ENCODE peak calls at places on chromosome 5, in eight cellular contexts. One of them, this sample, is unnamed.

GRCh38 chr5:7261049-7261448 is 134.9 kb upstream of the ADCY2 start:
- DNase-seq in A549: peak; percentile 50
- DNase-seq in IMR-90: no peak
- DNase-seq in suprapubic skin: no peak
- DNase-seq in gastrocnemius medialis: no peak
- DNase-seq in GM12878: no peak
- DNase-seq in sigmoid colon: no peak
- DNase-seq in ovary: no peak
- DNase-seq in this sample: peak; percentile 13

GRCh38 chr5:90551376-90551775 is 7.2 kb upstream of the ADGRV1 start:
- DNase-seq in A549: no peak
- DNase-seq in IMR-90: no peak
- DNase-seq in suprapubic skin: no peak
- DNase-seq in gastrocnemius medialis: no peak
- DNase-seq in GM12878: no peak
- DNase-seq in sigmoid colon: no peak
- DNase-seq in ovary: no peak
- DNase-seq in this sample: no peak

GRCh38 chr5:157750320-157750719 is 6.8 kb downstream of the LSM11 start:
- DNase-seq in A549: no peak
- DNase-seq in IMR-90: peak; percentile 71
- DNase-seq in suprapubic skin: no peak
- DNase-seq in gastrocnemius medialis: no peak
- DNase-seq in GM12878: no peak
- DNase-seq in sigmoid colon: no peak
- DNase-seq in ovary: no peak
- DNase-seq in this sample: no peak

GRCh38 chr5:143775258-143775657 is 36.7 kb upstream of the HMHB1 start:
- DNase-seq in A549: peak; percentile 27
- DNase-seq in IMR-90: peak; percentile 75
- DNase-seq in suprapubic skin: no peak
- DNase-seq in gastrocnemius medialis: no peak
- DNase-seq in GM12878: no peak
- DNase-seq in sigmoid colon: no peak
- DNase-seq in ovary: no peak
- DNase-seq in this sample: no peak

GRCh38 chr5:83370957-83371356 is 100.6 kb upstream of the VCAN start:
- DNase-seq in A549: no peak
- DNase-seq in IMR-90: no peak
- DNase-seq in suprapubic skin: no peak
- DNase-seq in gastrocnemius medialis: no peak
- DNase-seq in GM12878: no peak
- DNase-seq in sigmoid colon: no peak
- DNase-seq in ovary: no peak
- DNase-seq in this sample: no peak

GRCh38 chr5:127922603-127923002 is 161.0 kb upstream of the SLC12A2 start:
- DNase-seq in A549: peak; percentile 47
- DNase-seq in IMR-90: peak; percentile 10
- DNase-seq in suprapubic skin: no peak
- DNase-seq in gastrocnemius medialis: no peak
- DNase-seq in GM12878: no peak
- DNase-seq in sigmoid colon: no peak
- DNase-seq in ovary: no peak
- DNase-seq in this sample: no peak

GRCh38 chr5:126383246-126383645 is 40.0 kb upstream of the GRAMD2B start:
- DNase-seq in A549: no peak
- DNase-seq in IMR-90: peak; percentile 76
- DNase-seq in suprapubic skin: no peak
- DNase-seq in gastrocnemius medialis: peak; percentile 15
- DNase-seq in GM12878: no peak
- DNase-seq in sigmoid colon: peak; percentile 80
- DNase-seq in ovary: no peak
- DNase-seq in this sample: no peak

GRCh38 chr5:42494414-42494813 is 71.2 kb downstream of the GHR start:
- DNase-seq in A549: no peak
- DNase-seq in IMR-90: peak; percentile 1
- DNase-seq in suprapubic skin: no peak
- DNase-seq in gastrocnemius medialis: no peak
- DNase-seq in GM12878: no peak
- DNase-seq in sigmoid colon: no peak
- DNase-seq in ovary: no peak
- DNase-seq in this sample: no peak

GRCh38 chr5:177440211-177440989 is 6.2 kb upstream of the PRR7 start:
- DNase-seq in A549: no peak
- DNase-seq in IMR-90: no peak
- DNase-seq in suprapubic skin: no peak
- DNase-seq in gastrocnemius medialis: no peak
- DNase-seq in GM12878: no peak
- DNase-seq in sigmoid colon: no peak
- DNase-seq in ovary: no peak
- DNase-seq in this sample: no peak

GRCh38 chr5:67588389-67588788 is 391.8 kb upstream of the CD180 start:
- DNase-seq in A549: no peak
- DNase-seq in IMR-90: no peak
- DNase-seq in suprapubic skin: no peak
- DNase-seq in gastrocnemius medialis: no peak
- DNase-seq in GM12878: no peak
- DNase-seq in sigmoid colon: no peak
- DNase-seq in ovary: no peak
- DNase-seq in this sample: no peak

GRCh38 chr5:120631611-120632010 is 167.5 kb downstream of the PRR16 start:
- DNase-seq in A549: no peak
- DNase-seq in IMR-90: no peak
- DNase-seq in suprapubic skin: no peak
- DNase-seq in gastrocnemius medialis: no peak
- DNase-seq in GM12878: no peak
- DNase-seq in sigmoid colon: no peak
- DNase-seq in ovary: no peak
- DNase-seq in this sample: no peak

GRCh38 chr5:56585973-56586740 is 229.2 kb upstream of the MAP3K1 start:
- DNase-seq in A549: no peak
- DNase-seq in IMR-90: peak; percentile 10
- DNase-seq in suprapubic skin: no peak
- DNase-seq in gastrocnemius medialis: peak; percentile 24
- DNase-seq in GM12878: no peak
- DNase-seq in sigmoid colon: peak; percentile 70
- DNase-seq in ovary: peak; percentile 34
- DNase-seq in this sample: peak; percentile 23

DNA sequence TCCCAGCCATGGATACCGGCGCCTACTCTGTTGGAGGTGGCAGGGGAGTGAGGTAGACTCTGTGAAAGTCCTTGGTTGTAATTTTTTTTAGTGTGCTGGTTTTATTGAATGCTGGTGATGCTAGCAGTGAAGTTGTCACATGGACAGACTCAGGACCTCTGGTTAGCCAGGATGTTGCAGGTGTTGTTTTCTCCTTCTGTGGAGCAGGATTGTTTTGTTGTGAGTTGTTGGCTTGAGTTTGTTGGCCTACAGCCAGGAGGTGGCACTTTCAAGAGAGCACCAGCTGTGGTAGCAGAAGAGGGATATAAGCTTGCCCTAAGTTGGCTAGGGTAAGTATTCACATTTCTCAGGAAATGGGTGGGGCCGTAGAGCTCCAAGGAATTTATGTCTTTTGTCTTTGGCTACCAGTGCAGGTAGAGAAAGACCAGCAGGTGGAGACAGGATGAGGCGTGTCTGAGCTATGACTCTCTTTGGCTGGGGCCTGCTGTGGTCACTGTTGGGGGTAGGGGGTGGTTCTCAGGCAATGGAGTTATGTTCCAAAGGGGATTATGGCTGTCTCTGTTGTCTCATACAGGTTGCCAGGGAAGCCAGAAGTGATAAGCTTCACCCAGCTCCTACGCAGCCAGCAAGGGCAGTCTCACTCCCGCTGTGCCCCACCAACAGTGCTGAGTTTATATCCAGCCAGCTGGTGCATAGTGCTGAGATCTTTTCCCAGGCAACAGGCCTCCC is 248.7 kb downstream of the TAF11L14 start:
- DNase-seq in A549: peak; percentile 38
- DNase-seq in IMR-90: no peak
- DNase-seq in suprapubic skin: no peak
- DNase-seq in gastrocnemius medialis: no peak
- DNase-seq in GM12878: no peak
- DNase-seq in sigmoid colon: no peak
- DNase-seq in ovary: no peak
- DNase-seq in this sample: no peak
- H3K9me3 ChIP-seq in A549: no peaks in the 10 kb centered on the region
- H3K9me3 ChIP-seq in IMR-90: no peaks in the 10 kb centered on the region
- H3K9me3 ChIP-seq in suprapubic skin: no peaks in the 10 kb centered on the region
- H3K9me3 ChIP-seq in gastrocnemius medialis: no peaks in the 10 kb centered on the region
- H3K9me3 ChIP-seq in GM12878: no peaks in the 10 kb centered on the region
- H3K9me3 ChIP-seq in sigmoid colon: no peaks in the 10 kb centered on the region
- H3K9me3 ChIP-seq in ovary: no peaks in the 10 kb centered on the region
- H3K9me3 ChIP-seq in this sample: no peaks in the 10 kb centered on the region

DNA sequence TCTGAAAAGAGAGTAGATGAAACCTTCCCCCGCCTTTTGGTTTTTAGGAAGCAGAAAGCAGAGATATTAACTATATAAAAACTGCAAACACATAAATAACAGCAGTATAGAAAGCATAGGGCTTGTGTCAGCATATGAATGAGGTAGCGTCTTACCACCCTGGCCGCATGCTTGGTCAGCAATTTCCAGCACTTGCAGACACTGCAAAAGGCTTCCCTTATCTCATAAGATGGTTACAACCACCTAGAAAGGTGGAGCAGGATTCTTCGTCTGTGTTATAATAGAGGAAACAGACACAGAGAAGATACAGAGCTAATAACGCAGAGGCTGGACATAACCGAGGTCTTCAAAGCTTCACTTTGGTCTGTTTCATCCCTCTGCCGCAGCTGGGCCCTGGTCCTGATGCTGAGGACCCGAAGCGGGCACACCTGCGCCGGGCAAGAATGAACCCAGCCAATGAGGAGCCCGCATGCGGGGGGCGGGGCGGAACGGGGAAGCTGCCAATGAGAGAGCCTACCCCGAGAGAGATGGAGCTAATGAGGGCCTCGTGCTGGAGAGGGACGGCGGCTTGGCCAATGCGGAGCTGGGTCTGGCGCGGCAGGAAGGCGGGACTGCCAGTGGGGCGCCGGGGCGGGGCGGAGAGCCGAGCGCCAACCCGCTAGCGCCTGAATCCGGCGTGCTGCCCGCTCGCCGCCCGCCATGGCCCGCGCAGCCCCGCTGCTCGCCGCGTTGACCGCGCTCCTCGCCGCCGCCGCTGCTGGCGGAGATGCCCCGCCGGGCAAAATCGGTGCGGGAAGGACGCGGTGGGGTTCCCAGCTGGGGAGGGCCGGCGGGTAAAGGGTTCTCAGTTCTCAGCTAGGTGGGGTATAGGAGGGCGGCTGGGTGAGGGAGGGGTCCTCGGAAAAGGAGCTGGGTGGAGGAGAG is at the start of gene PCYOX1L:
- DNase-seq in A549: peak; percentile 94
- DNase-seq in IMR-90: peak; percentile 93
- DNase-seq in suprapubic skin: peak; percentile 96
- DNase-seq in gastrocnemius medialis: peak; percentile 93
- DNase-seq in GM12878: peak; percentile 82
- DNase-seq in sigmoid colon: peak; percentile 98
- DNase-seq in ovary: peak; percentile 94
- DNase-seq in this sample: peak; percentile 97
- TF ChIP-seq POLR2A in A549: peak; percentile 78
- TF ChIP-seq POLR2A in IMR-90: no peak
- TF ChIP-seq POLR2A in suprapubic skin: peak; percentile 25
- TF ChIP-seq POLR2A in gastrocnemius medialis: no peak
- TF ChIP-seq POLR2A in GM12878: peak; percentile 87
- TF ChIP-seq POLR2A in sigmoid colon: no peak
- TF ChIP-seq POLR2A in ovary: peak; percentile 47
- TF ChIP-seq POLR2A in this sample: no peak

GRCh38 chr5:159773062-159773924 is 143.0 kb upstream of the ADRA1B start:
- DNase-seq in A549: peak; percentile 76
- DNase-seq in IMR-90: peak; percentile 90
- DNase-seq in suprapubic skin: peak; percentile 87
- DNase-seq in gastrocnemius medialis: peak; percentile 81
- DNase-seq in GM12878: no peak
- DNase-seq in sigmoid colon: peak; percentile 91
- DNase-seq in ovary: peak; percentile 89
- DNase-seq in this sample: peak; percentile 68
- TF ChIP-seq CTCF in A549: peak; percentile 73
- TF ChIP-seq CTCF in IMR-90: peak; percentile 46
- TF ChIP-seq CTCF in suprapubic skin: no peak
- TF ChIP-seq CTCF in gastrocnemius medialis: no peak
- TF ChIP-seq CTCF in GM12878: no peak
- TF ChIP-seq CTCF in sigmoid colon: no peak
- TF ChIP-seq CTCF in ovary: no peak
- TF ChIP-seq CTCF in this sample: no peak

DNA sequence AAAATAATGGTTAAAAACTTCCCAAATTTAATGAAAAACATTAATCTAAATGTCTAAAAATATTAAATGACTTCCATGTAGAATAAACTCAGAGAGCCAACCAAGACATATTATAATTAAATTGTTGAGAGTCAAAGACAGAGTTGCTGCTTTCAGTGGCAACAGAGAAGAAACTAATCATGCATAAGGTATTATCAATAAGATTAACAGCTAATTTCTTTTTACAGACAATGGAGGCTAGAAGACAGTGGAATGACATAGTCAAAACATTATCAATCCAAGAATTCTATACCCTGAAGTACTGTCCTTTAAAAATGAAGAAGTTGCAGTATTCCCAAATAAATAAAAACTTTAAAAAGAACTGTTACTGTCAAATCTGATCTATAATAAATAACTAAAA is 268.7 kb downstream of the IRX2 start:
- DNase-seq in A549: no peak
- DNase-seq in IMR-90: no peak
- DNase-seq in suprapubic skin: no peak
- DNase-seq in gastrocnemius medialis: no peak
- DNase-seq in GM12878: no peak
- DNase-seq in sigmoid colon: no peak
- DNase-seq in ovary: no peak
- DNase-seq in this sample: no peak
- H3K9me3 ChIP-seq in A549: no peaks in the 10 kb centered on the region
- H3K9me3 ChIP-seq in IMR-90: peaks cover 16% of the 10 kb centered on the region
- H3K9me3 ChIP-seq in suprapubic skin: peaks cover 14% of the 10 kb centered on the region
- H3K9me3 ChIP-seq in gastrocnemius medialis: no peaks in the 10 kb centered on the region
- H3K9me3 ChIP-seq in GM12878: no peaks in the 10 kb centered on the region
- H3K9me3 ChIP-seq in sigmoid colon: peaks cover 20% of the 10 kb centered on the region
- H3K9me3 ChIP-seq in ovary: no peaks in the 10 kb centered on the region
- H3K9me3 ChIP-seq in this sample: peaks cover 6% of the 10 kb centered on the region

GRCh38 chr5:154202379-154203260 is 12.1 kb downstream of the GALNT10 start:
- DNase-seq in A549: no peak
- DNase-seq in IMR-90: no peak
- DNase-seq in suprapubic skin: no peak
- DNase-seq in gastrocnemius medialis: no peak
- DNase-seq in GM12878: no peak
- DNase-seq in sigmoid colon: no peak
- DNase-seq in ovary: no peak
- DNase-seq in this sample: no peak
- TF ChIP-seq POLR2A in A549: no peak
- TF ChIP-seq POLR2A in IMR-90: no peak
- TF ChIP-seq POLR2A in suprapubic skin: no peak
- TF ChIP-seq POLR2A in gastrocnemius medialis: no peak
- TF ChIP-seq POLR2A in GM12878: peak; percentile 57
- TF ChIP-seq POLR2A in sigmoid colon: no peak
- TF ChIP-seq POLR2A in ovary: no peak
- TF ChIP-seq POLR2A in this sample: no peak